ENCODE peak calls at places on chromosomes 6 and 20, in seven cellular contexts. L, F, B, K, G, W and H are unnamed samples.

GRCh38 chr6:42404494-42404893 is 47.2 kb downstream of the TRERF1 start:
- DNase-seq in K (no peak), L (peak; percentile 82), B (no peak), G (peak; percentile 69), F (peak; percentile 50), W (no peak), H (peak; percentile 87)

GRCh38 chr20:1879369-1879768 is 15.8 kb upstream of the SIRPA start:
- DNase-seq in W (no peak), B (no peak), L (no peak), G (no peak), F (no peak), K (no peak), H (no peak)

GRCh38 chr6:4802312-4802935 is 26.2 kb downstream of the CDYL start:
- DNase-seq in W (no peak), F (no peak), B (no peak), K (no peak), G (no peak), L (no peak), H (no peak)

GRCh38 chr6:160215232-160215631 is 43.4 kb downstream of the SLC22A2 start:
- DNase-seq in G (no peak), F (no peak), B (no peak), W (no peak), K (no peak), L (no peak), H (no peak)

GRCh38 chr6:35370124-35370741 is 27.9 kb downstream of the PPARD start:
- DNase-seq in W (peak; percentile 54), K (peak; percentile 39), F (peak; percentile 85), B (peak; percentile 45), G (peak; percentile 50), L (peak; percentile 73), H (peak; percentile 24)

GRCh38 chr6:132934496-132934895 is 120.1 kb downstream of the RPS12 start:
- DNase-seq in K (no peak), B (no peak), G (no peak), L (no peak), F (no peak), W (no peak), H (no peak)

GRCh38 chr6:164753517-164753916 is 555.9 kb downstream of the C6orf118 start:
- DNase-seq in K (no peak), L (peak; percentile 13), G (no peak), W (no peak), F (no peak), B (no peak), H (no peak)

GRCh38 chr6:34553146-34553545 is 3.0 kb downstream of the SPDEF start:
- DNase-seq in B (no peak), L (no peak), G (no peak), K (no peak), W (no peak), F (no peak), H (no peak)

GRCh38 chr20:48899881-48900280 is 21.6 kb upstream of the ARFGEF2 start:
- DNase-seq in F (no peak), L (no peak), B (no peak), K (no peak), G (no peak), W (no peak), H (no peak)

GRCh38 chr6:121666809-121667208 is 231.4 kb downstream of the GJA1 start:
- DNase-seq in B (peak; percentile 90), L (peak; percentile 60), K (no peak), F (no peak), W (no peak), G (no peak), H (peak; percentile 82)

GRCh38 chr6:5422321-5422915 is 161.1 kb downstream of the FARS2 start:
- DNase-seq in L (peak; percentile 7), W (no peak), G (peak; percentile 12), K (no peak), B (peak; percentile 59), F (no peak), H (peak; percentile 18)

GRCh38 chr6:92586236-92586977 is 833.0 kb downstream of the EPHA7 start:
- DNase-seq in B (no peak), L (no peak), W (no peak), K (no peak), F (no peak), G (no peak), H (no peak)

GRCh38 chr6:106309024-106309423 is 16.5 kb downstream of the ATG5 start:
- DNase-seq in F (no peak), G (no peak), L (no peak), W (no peak), B (no peak), K (no peak), H (no peak)

GRCh38 chr6:127302728-127303675 is 36.3 kb downstream of the RNF146 start:
- DNase-seq in W (peak; percentile 55), K (peak; percentile 36), L (peak; percentile 16), F (no peak), G (peak; percentile 47), B (peak; percentile 79), H (peak; percentile 71)